ENCODE peak calls at places on chromosome 11, in six cellular contexts. L is GM19239, R is RPMI7951, C is NAMALWA, M is uterus, F is dorsolateral prefrontal cortex. D is an unnamed sample.

GRCh38 chr11:80173487-80174136 is 732.8 kb upstream of the TENM4 start:
- DNase-seq in L (no peak), R (no peak), C (no peak), M (no peak), F (no peak), D (no peak)

GRCh38 chr11:60871378-60872061 is 4.2 kb downstream of the ZP1 start:
- DNase-seq in L (no peak), R (peak; percentile 56), C (no peak), M (no peak), F (no peak), D (no peak)

GRCh38 chr11:118232659-118233058 is 7.8 kb upstream of the JAML start:
- DNase-seq in L (no peak), R (no peak), C (no peak), M (no peak), F (no peak), D (no peak)

GRCh38 chr11:8720868-8721739 is 38.5 kb downstream of the RPL27A start:
- DNase-seq in L (no peak), R (no peak), C (no peak), M (no peak), F (no peak), D (no peak)

GRCh38 chr11:42239102-42239501 is 779.6 kb upstream of the LRRC4C start:
- DNase-seq in L (no peak), R (peak; percentile 0), C (no peak), M (no peak), F (no peak), D (no peak)

GRCh38 chr11:35009191-35009940 is 92.9 kb downstream of the PDHX start:
- DNase-seq in L (no peak), R (peak; percentile 86), C (no peak), M (peak; percentile 49), F (no peak), D (no peak)

GRCh38 chr11:134071766-134072403 is 3.0 kb downstream of the JAM3 start:
- DNase-seq in L (no peak), R (no peak), C (no peak), M (no peak), F (no peak), D (no peak)

GRCh38 chr11:112175596-112175947 is 260 bp downstream of the BCO2 start:
- DNase-seq in L (no peak), R (no peak), C (no peak), M (no peak), F (no peak), D (no peak)

GRCh38 chr11:86172894-86173293 is 71.7 kb upstream of the EED start:
- DNase-seq in L (no peak), R (peak; percentile 92), C (no peak), M (no peak), F (no peak), D (no peak)

GRCh38 chr11:62555464-62556092 is 9.0 kb upstream of the AHNAK start:
- DNase-seq in L (no peak), R (peak; percentile 36), C (peak; percentile 87), M (no peak), F (no peak), D (peak; percentile 76)

GRCh38 chr11:33670250-33671011 is 30.2 kb downstream of the C11orf91 start:
- DNase-seq in L (no peak), R (peak; percentile 91), C (no peak), M (no peak), F (no peak), D (no peak)

GRCh38 chr11:64638829-64639228 is 47.8 kb downstream of the SLC22A12 start:
- DNase-seq in L (no peak), R (no peak), C (peak; percentile 59), M (no peak), F (no peak), D (no peak)

GRCh38 chr11:26623076-26623666 is 51.1 kb upstream of the MUC15 start:
- DNase-seq in L (no peak), R (peak; percentile 26), C (no peak), M (no peak), F (no peak), D (no peak)

GRCh38 chr11:45048870-45049825 is 97.3 kb upstream of the PRDM11 start:
- DNase-seq in L (no peak), R (no peak), C (no peak), M (peak; percentile 37), F (no peak), D (no peak)

GRCh38 chr11:133732109-133732508 is 113.2 kb downstream of the SPATA19 start:
- DNase-seq in L (no peak), R (no peak), C (no peak), M (no peak), F (no peak), D (no peak)